ENCODE peak calls at places on chromosomes 3 and 15, in four cellular contexts. V is BJ, Y is coronary artery, L is uterus. G is an unnamed sample.

GRCh38 chr3:133944641-133945441 is 49.2 kb upstream of the RAB6B start:
- DNase-seq in L (peak), Y (peak), V (no peak), G (no peak)

GRCh38 chr3:26233374-26233773 is 389.2 kb upstream of the LRRC3B start:
- DNase-seq in V (no peak), L (no peak), Y (no peak), G (no peak)

GRCh38 chr15:68420186-68420684 is 11.7 kb downstream of the ITGA11 start:
- DNase-seq in L (peak), Y (peak), V (no peak), G (no peak)

GRCh38 chr3:131729561-131729960 is 226.8 kb upstream of the MRPL3 start:
- DNase-seq in Y (no peak), L (no peak), V (no peak), G (no peak)

GRCh38 chr3:130992344-130992743 is 34.3 kb downstream of the ASTE1 start:
- DNase-seq in V (no peak), Y (no peak), L (no peak), G (no peak)

GRCh38 chr3:159130108-159130507 is 328.3 kb downstream of the MFSD1 start:
- DNase-seq in V (no peak), Y (no peak), L (no peak), G (no peak)

GRCh38 chr3:140276698-140277097 is 341.7 kb downstream of the CLSTN2 start:
- DNase-seq in Y (no peak), V (no peak), L (no peak), G (no peak)

GRCh38 chr3:13579089-13579488 is 30.2 kb downstream of the FBLN2 start:
- DNase-seq in V (peak), Y (no peak), L (no peak), G (no peak)

GRCh38 chr15:41465822-41466421 is 27.8 kb upstream of the ITPKA start:
- DNase-seq in L (no peak), V (no peak), Y (no peak), G (peak)

GRCh38 chr15:65964792-65965433 is 95.6 kb downstream of the RAB11A start:
- DNase-seq in V (no peak), L (no peak), Y (no peak), G (no peak)

GRCh38 chr15:89358755-89359439 is 24.3 kb upstream of the POLG start:
- DNase-seq in Y (peak), L (peak), V (peak), G (peak)

GRCh38 chr3:13370609-13371008 is 49.5 kb downstream of the NUP210 start:
- DNase-seq in V (no peak), Y (no peak), L (no peak), G (no peak)

GRCh38 chr15:40925863-40926658 is 3.1 kb upstream of the DLL4 start:
- DNase-seq in L (no peak), Y (no peak), V (no peak), G (no peak)

GRCh38 chr3:181943285-181943684 is 231.6 kb downstream of the SOX2 start:
- DNase-seq in V (no peak), L (no peak), Y (no peak), G (no peak)

GRCh38 chr3:49924683-49925082 is 4.9 kb downstream of the MON1A start:
- DNase-seq in V (no peak), L (no peak), Y (no peak), G (no peak)

GRCh38 chr15:52745326-52746161 is 44.6 kb downstream of the ONECUT1 start:
- DNase-seq in V (no peak), L (no peak), Y (peak), G (no peak)

GRCh38 chr15:80527961-80528360 is 123.8 kb downstream of the ARNT2 start:
- DNase-seq in V (no peak), L (no peak), Y (no peak), G (no peak)

GRCh38 chr3:159685801-159686200 is 302.8 kb upstream of the IL12A start:
- DNase-seq in V (no peak), L (no peak), Y (no peak), G (no peak)

GRCh38 chr3:101791778-101792177 is 12.8 kb downstream of the NXPE3 start:
- DNase-seq in Y (no peak), V (no peak), L (no peak), G (no peak)

DNA sequence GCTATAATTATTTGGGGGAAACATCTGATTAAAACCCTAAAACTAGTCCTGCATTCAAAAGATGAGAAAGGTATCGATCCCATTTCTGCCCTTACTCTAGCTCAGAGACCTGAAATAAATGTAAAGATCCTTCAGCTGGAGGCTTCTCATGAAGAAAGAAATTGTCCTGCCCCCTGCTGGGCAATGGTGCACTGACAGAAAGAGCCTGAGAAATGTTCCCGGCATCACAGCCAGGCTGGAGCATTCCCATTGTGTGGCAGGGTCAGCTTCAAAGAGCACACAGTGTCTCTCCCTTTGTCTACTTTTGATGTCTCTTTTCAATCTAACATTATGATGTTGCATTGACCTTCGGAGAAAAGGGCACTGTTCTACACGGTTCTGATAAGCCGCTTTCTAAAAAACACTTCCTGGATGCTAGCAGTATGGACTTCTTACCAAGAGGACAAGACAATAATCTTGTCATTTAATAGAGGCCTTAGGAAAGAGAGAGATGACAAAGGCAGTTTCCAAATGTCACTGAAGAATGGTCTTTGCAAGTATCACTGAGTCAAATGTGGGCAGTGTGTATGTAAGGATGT is 287.5 kb downstream of the MAGI1 start:
- DNase-seq in Y (no peak), V (no peak), L (peak), G (peak)
- TF ChIP-seq CTCF in Y (peak), V (peak), L (peak), G (peak)

GRCh38 chr3:148631124-148631903 is 66.4 kb upstream of the AGTR1 start:
- DNase-seq in Y (no peak), L (no peak), V (no peak), G (no peak)
- TF ChIP-seq CTCF in Y (no peak), L (no peak), V (no peak), G (no peak)

GRCh38 chr3:54193093-54193492 is 70.7 kb downstream of the CACNA2D3 start:
- DNase-seq in L (no peak), Y (no peak), V (no peak), G (no peak)
- TF ChIP-seq CTCF in L (no peak), Y (no peak), V (no peak), G (no peak)

GRCh38 chr15:85838655-85839054 is 43.9 kb upstream of the KLHL25 start:
- DNase-seq in L (no peak), V (no peak), Y (no peak), G (no peak)

GRCh38 chr15:85840079-85840801 is 45.5 kb upstream of the KLHL25 start:
- DNase-seq in V (no peak), L (peak), Y (peak), G (peak)

GRCh38 chr15:85837881-85838280 is 43.2 kb upstream of the KLHL25 start:
- DNase-seq in L (no peak), Y (no peak), V (no peak), G (no peak)

GRCh38 chr15:85839637-85840036 is 44.9 kb upstream of the KLHL25 start:
- DNase-seq in L (no peak), V (no peak), Y (no peak), G (no peak)

GRCh38 chr15:85840802-85841152 is 46.1 kb upstream of the KLHL25 start:
- DNase-seq in L (no peak), V (no peak), Y (no peak), G (no peak)
- TF ChIP-seq CTCF in L (no peak), V (no peak), Y (no peak), G (no peak)